ENCODE peak calls at places on chromosomes 13 and 19, in nine cellular contexts. W is neural crest cell; D is colonic mucosa; O is heart left ventricle; B is GM12865; U is GM06990; I is CD4-positive, alpha-beta T cell; X is left ventricle myocardium inferior; V is esophagus squamous epithelium. S is an unnamed sample.

GRCh38 chr19:48673436-48674100 is 751 bp upstream of the NTN5 start:
- DNase-seq in W (no peak), D (no peak), O (no peak), B (no peak), U (no peak), I (no peak), X (no peak), V (no peak), S (no peak)

GRCh38 chr19:926595-927043 is 784 bp downstream of the ARID3A start:
- DNase-seq in W (no peak), D (peak), O (peak), B (peak), U (peak), I (no peak), X (peak), V (no peak), S (no peak)

GRCh38 chr13:21176982-21177284 is 475 bp downstream of the MRPL57 start:
- DNase-seq in W (no peak), D (no peak), O (no peak), B (no peak), U (no peak), I (no peak), X (no peak), V (no peak), S (no peak)

GRCh38 chr13:97101912-97102311 is 107.6 kb upstream of the OXGR1 start:
- DNase-seq in W (no peak), D (no peak), O (no peak), B (no peak), U (no peak), I (no peak), X (no peak), V (no peak), S (no peak)

GRCh38 chr13:32587014-32587773 is 942 bp downstream of the PDS5B start:
- DNase-seq in W (peak), D (peak), O (peak), B (peak), U (peak), I (peak), X (peak), V (peak), S (peak)

GRCh38 chr19:18743281-18743825 is 47.8 kb downstream of the COMP start:
- DNase-seq in W (no peak), D (peak), O (peak), B (no peak), U (no peak), I (no peak), X (peak), V (no peak), S (no peak)

GRCh38 chr19:33904681-33905080 is 108.0 kb downstream of the KCTD15 start:
- DNase-seq in W (no peak), D (no peak), O (peak), B (no peak), U (no peak), I (no peak), X (no peak), V (no peak), S (no peak)

GRCh38 chr13:26053418-26053980 is 1.7 kb upstream of the SHISA2 start:
- DNase-seq in W (no peak), D (no peak), O (no peak), B (no peak), U (no peak), I (no peak), X (no peak), V (no peak), S (no peak)

GRCh38 chr13:46715363-46715762 is 81.6 kb downstream of the ESD start:
- DNase-seq in W (no peak), D (no peak), O (no peak), B (no peak), U (no peak), I (no peak), X (no peak), V (no peak), S (no peak)

GRCh38 chr19:6739884-6740588 is 556 bp downstream of the TRIP10 start:
- DNase-seq in W (peak), D (no peak), O (peak), B (peak), U (no peak), I (no peak), X (peak), V (no peak), S (no peak)

GRCh38 chr19:17448190-17448967 is at the start of gene TMEM221:
- DNase-seq in W (peak), D (peak), O (peak), B (peak), U (peak), I (peak), X (peak), V (no peak), S (no peak)

GRCh38 chr19:44111910-44112463 is 1.2 kb upstream of the ZNF225 start:
- DNase-seq in W (peak), D (no peak), O (no peak), B (peak), U (no peak), I (no peak), X (no peak), V (no peak), S (no peak)

GRCh38 chr19:8515317-8515716 is 1.4 kb upstream of the ZNF414 start:
- DNase-seq in W (no peak), D (no peak), O (no peak), B (no peak), U (no peak), I (peak), X (no peak), V (no peak), S (no peak)

GRCh38 chr19:15841875-15842569 is 26.6 kb upstream of the OR10H1 start:
- DNase-seq in W (no peak), D (no peak), O (no peak), B (peak), U (no peak), I (no peak), X (no peak), V (no peak), S (no peak)

GRCh38 chr13:67091603-67092002 is 138.5 kb downstream of the PCDH9 start:
- DNase-seq in W (no peak), D (no peak), O (no peak), B (no peak), U (no peak), I (no peak), X (no peak), V (no peak), S (no peak)

GRCh38 chr19:47284324-47284899 is 9.7 kb downstream of the INAFM1 start:
- DNase-seq in W (peak), D (peak), O (no peak), B (peak), U (no peak), I (no peak), X (no peak), V (no peak), S (no peak)

GRCh38 chr19:20928371-20928770 is 5.3 kb downstream of the ZNF85 start:
- DNase-seq in W (no peak), D (no peak), O (no peak), B (no peak), U (no peak), I (no peak), X (no peak), V (no peak), S (no peak)

GRCh38 chr19:45321848-45322247 is 827 bp downstream of the CKM start:
- DNase-seq in W (no peak), D (no peak), O (peak), B (no peak), U (no peak), I (no peak), X (peak), V (no peak), S (no peak)

GRCh38 chr13:38713046-38713445 is 26.2 kb downstream of the FREM2 start:
- DNase-seq in W (no peak), D (no peak), O (no peak), B (no peak), U (no peak), I (no peak), X (no peak), V (no peak), S (no peak)

GRCh38 chr13:51550151-51550550 is 34.1 kb upstream of the WDFY2 start:
- DNase-seq in W (no peak), D (no peak), O (no peak), B (no peak), U (no peak), I (no peak), X (no peak), V (no peak), S (no peak)

GRCh38 chr19:52962394-52963228 is at the start of gene ZNF816:
- DNase-seq in W (peak), D (peak), O (peak), B (peak), U (peak), I (peak), X (peak), V (peak), S (peak)

GRCh38 chr19:32580353-32580900 is 563 bp upstream of the PDCD5 start:
- DNase-seq in W (no peak), D (no peak), O (peak), B (no peak), U (no peak), I (no peak), X (peak), V (no peak), S (no peak)

GRCh38 chr19:42515241-42515832 is 12.9 kb downstream of the CEACAM1 start:
- DNase-seq in W (no peak), D (no peak), O (no peak), B (no peak), U (no peak), I (no peak), X (no peak), V (no peak), S (no peak)

GRCh38 chr19:7856679-7857663 is 17.2 kb downstream of the PRR36 start:
- DNase-seq in W (no peak), D (no peak), O (no peak), B (no peak), U (no peak), I (no peak), X (no peak), V (no peak), S (no peak)

GRCh38 chr19:13717194-13717643 is 47.1 kb upstream of the MRI1 start:
- DNase-seq in W (no peak), D (no peak), O (no peak), B (no peak), U (no peak), I (no peak), X (no peak), V (no peak), S (no peak)

GRCh38 chr13:30607908-30608307 is 9.8 kb upstream of the USPL1 start:
- DNase-seq in W (no peak), D (no peak), O (no peak), B (peak), U (peak), I (peak), X (no peak), V (no peak), S (peak)

GRCh38 chr19:5170329-5170745 is 170.3 kb downstream of the PTPRS start:
- DNase-seq in W (peak), D (peak), O (no peak), B (peak), U (peak), I (peak), X (no peak), V (no peak), S (no peak)

GRCh38 chr19:16343156-16343555 is 18.5 kb downstream of the KLF2 start:
- DNase-seq in W (no peak), D (no peak), O (no peak), B (no peak), U (no peak), I (no peak), X (no peak), V (no peak), S (no peak)

GRCh38 chr13:97273341-97273831 is 51.3 kb downstream of the MBNL2 start:
- DNase-seq in W (no peak), D (no peak), O (no peak), B (no peak), U (no peak), I (no peak), X (no peak), V (no peak), S (no peak)

GRCh38 chr19:4832776-4833175 is 1.3 kb upstream of the TICAM1 start:
- DNase-seq in W (no peak), D (no peak), O (no peak), B (no peak), U (no peak), I (no peak), X (no peak), V (no peak), S (no peak)

GRCh38 chr19:1904385-1905070 is 671 bp upstream of the ADAT3 start:
- DNase-seq in W (no peak), D (peak), O (no peak), B (peak), U (peak), I (no peak), X (no peak), V (no peak), S (peak)

GRCh38 chr13:106568225-106569003 is 477 bp upstream of the ARGLU1 start:
- DNase-seq in W (no peak), D (no peak), O (no peak), B (peak), U (no peak), I (no peak), X (no peak), V (no peak), S (peak)

GRCh38 chr13:97113231-97114001 is 108.7 kb upstream of the MBNL2 start:
- DNase-seq in W (no peak), D (no peak), O (no peak), B (no peak), U (no peak), I (no peak), X (no peak), V (no peak), S (no peak)

GRCh38 chr13:65889368-65889767 is 1340.8 kb downstream of the PCDH9 start:
- DNase-seq in W (no peak), D (no peak), O (no peak), B (no peak), U (no peak), I (no peak), X (no peak), V (no peak), S (no peak)

DNA sequence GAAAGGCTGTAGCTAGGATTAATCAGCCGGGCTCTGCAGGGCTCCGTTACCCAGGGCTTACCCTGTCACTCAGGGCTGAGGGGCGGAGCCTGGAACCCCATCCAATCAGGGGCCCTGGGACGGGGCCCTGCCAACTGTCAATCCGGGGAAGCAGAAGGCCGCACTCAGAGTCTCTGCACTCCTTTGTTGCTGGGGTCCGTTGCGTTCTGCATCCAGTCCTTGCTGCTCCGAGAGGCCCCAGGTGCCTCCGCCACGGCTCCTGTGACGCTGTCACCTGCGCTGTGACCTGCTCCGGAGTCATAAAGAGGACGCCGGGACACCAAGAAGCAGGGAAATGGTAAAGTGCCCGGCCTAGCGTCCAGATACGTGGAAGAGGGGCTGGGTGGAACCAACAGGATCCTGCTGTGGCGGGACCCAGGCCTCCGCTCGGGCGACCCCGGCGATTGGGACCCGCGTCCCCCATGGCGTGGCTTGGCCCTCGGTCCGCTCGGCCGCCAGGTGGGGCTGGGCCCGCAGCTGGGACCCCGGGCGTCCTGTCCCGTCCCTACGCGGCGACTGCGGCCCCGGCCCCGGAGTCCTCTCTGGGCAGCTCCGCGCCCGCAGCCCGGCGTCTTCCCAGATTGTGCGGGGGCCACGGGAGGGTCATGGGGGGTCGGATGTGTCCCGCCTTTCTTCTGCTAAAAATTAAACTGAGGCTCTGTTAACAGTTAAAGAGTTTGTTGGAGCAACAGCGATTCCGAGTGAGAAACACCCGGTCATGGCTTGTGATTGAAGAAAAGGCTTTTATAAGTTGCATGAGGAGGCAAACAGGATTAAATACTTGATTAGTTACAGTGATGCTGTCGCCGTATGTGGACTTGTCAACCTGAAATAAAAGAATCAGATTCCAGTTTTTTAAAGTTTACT is at the start of gene ZNF491:
- DNase-seq in W (peak), D (peak), O (peak), B (peak), U (peak), I (peak), X (peak), V (peak), S (peak)
- TF ChIP-seq CTCF in W (peak), D (no peak), O (no peak), B (peak), U (peak), I (no peak), X (peak), V (peak), S (peak)

GRCh38 chr19:49808762-49809154 is 4.3 kb downstream of the FUZ start:
- DNase-seq in W (peak), D (peak), O (peak), B (peak), U (peak), I (peak), X (peak), V (peak), S (peak)

GRCh38 chr19:49811328-49811727 is 1.8 kb downstream of the FUZ start:
- DNase-seq in W (no peak), D (no peak), O (no peak), B (no peak), U (no peak), I (no peak), X (no peak), V (no peak), S (no peak)

GRCh38 chr19:49807888-49808675 is 5.0 kb downstream of the FUZ start:
- DNase-seq in W (no peak), D (no peak), O (no peak), B (no peak), U (no peak), I (no peak), X (no peak), V (no peak), S (no peak)

GRCh38 chr19:49809987-49810389 is 3.1 kb downstream of the FUZ start:
- DNase-seq in W (no peak), D (no peak), O (no peak), B (no peak), U (no peak), I (no peak), X (no peak), V (no peak), S (no peak)

DNA sequence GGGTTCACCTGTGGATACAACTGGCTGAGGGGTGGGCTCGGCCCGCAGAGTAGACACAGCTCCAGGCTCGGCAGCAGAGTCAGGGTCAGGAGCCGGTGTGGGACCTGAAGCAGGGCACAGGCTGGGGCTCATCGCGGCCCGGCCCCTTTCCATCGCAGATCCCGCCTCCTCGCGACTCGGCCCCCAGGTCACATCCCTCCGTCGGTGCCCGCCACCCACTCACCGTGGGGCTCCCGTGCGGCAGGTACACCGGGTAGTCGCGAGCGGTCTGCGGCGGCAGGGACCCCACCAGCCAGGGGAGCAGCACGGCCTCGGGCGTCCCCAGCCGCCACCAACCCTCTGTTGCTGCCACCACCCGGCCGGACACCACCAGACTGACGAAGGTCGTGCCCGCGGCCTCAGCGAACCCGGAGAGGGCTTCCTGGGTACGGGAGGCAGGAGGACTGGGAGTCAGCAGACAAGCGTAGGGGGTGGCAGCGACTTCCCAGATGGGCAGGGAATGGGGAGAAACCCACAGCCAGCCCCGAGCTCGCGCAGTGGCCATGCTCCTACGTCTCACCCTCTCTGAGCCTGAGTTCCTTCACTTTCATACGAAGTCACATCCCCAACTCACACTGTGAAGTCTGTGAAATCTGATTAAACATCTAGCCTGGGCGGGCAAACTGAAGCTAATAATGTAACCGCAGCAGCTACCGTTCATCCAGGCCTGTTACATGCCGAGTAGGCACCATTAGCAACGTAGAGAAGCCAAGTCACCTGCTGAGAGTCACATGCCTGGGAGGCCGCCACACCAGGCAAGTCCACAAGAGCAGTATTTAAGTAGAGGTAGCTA is 3.7 kb downstream of the FUZ start:
- DNase-seq in W (peak), D (peak), O (peak), B (peak), U (no peak), I (peak), X (peak), V (no peak), S (no peak)
- TF ChIP-seq CTCF in W (no peak), D (no peak), O (peak), B (no peak), U (peak), I (no peak), X (no peak), V (no peak), S (no peak)

DNA sequence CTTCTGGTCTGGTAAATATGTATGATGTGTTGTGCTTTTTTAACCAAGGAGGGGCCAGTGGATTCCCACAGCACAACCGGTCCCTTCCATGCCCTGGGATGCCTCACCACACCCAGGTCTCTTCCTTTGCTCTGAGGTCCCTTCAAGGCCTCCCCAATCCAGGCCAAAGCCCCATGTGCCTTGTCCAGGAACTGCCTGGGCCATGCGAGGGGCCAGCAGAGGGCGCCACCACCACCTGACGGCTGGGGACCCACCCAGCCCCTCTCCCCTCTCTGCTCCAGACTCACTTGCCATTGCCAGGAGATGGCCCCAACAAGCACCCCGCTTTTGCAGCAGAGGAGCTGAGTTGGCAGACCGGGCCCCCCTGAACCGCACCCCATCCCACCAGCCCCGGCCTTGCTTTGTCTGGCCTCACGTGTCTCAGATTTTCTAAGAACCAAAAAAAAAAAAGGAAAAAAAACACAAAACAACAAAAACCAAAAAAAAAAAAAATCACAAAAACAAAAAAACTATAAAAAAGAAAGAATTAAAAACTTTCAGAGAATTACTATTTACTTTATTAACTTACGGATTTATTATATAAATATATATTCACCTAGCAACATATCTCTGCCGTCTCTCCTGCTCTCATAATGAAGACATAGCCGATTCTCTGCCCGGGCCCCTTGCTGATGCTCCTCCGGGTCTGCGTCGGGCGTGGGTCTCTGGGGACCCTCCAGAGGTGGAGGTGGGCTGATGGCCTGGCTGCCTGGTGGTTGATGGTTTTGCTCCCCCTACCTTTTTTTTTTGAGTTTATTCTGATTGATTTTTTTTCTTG is 14.4 kb downstream of the CAPN12 start:
- DNase-seq in W (peak), D (peak), O (peak), B (peak), U (peak), I (peak), X (peak), V (no peak), S (no peak)
- TF ChIP-seq CTCF in W (peak), D (peak), O (peak), B (peak), U (peak), I (peak), X (peak), V (peak), S (peak)

DNA sequence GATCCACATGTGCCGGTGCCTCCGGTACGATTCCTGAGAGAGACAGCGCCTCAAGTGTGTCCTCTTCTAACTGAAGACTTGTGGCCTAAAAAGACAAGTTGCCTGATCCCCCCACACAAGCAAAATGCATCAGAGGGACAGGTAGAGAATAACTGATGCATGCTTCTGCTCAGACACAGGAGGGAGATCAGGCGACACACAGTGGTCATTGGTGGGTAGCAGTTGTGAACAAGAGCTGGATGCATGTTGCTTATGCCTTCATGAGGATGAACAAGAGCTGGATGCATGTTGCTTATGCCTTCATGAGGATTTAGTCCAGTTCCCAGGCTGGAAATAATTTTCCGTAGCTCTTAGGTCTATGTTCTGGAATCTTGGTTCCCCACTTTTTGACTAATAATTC is 505.6 kb downstream of the MYO16 start:
- DNase-seq in W (no peak), D (no peak), O (no peak), B (no peak), U (no peak), I (no peak), X (no peak), V (no peak), S (no peak)
- TF ChIP-seq CTCF in W (peak), D (no peak), O (no peak), B (no peak), U (no peak), I (no peak), X (no peak), V (no peak), S (peak)